ENCODE peak calls at places on chromosomes 3 and 15, in four cellular contexts. One of them, this sample, is unnamed.

GRCh38 chr3:168121175-168121853 is 25.6 kb upstream of the GOLIM4 start:
- DNase-seq in IMR-90: peak
- DNase-seq in AG08395: peak
- DNase-seq in MG63: peak
- DNase-seq in this sample: no peak

GRCh38 chr3:12750223-12750622 is 8.8 kb downstream of the TMEM40 start:
- DNase-seq in AG08395: peak
- DNase-seq in MG63: peak
- DNase-seq in IMR-90: peak
- DNase-seq in this sample: peak

GRCh38 chr3:128447561-128448013 is 19.1 kb downstream of the DNAJB8 start:
- DNase-seq in IMR-90: no peak
- DNase-seq in MG63: no peak
- DNase-seq in AG08395: no peak
- DNase-seq in this sample: no peak

GRCh38 chr3:115832265-115832664 is 209.0 kb downstream of the GAP43 start:
- DNase-seq in AG08395: no peak
- DNase-seq in IMR-90: no peak
- DNase-seq in MG63: no peak
- DNase-seq in this sample: no peak

GRCh38 chr15:78390823-78391222 is 47.2 kb upstream of the IREB2 start:
- DNase-seq in AG08395: peak
- DNase-seq in MG63: no peak
- DNase-seq in IMR-90: no peak
- DNase-seq in this sample: no peak

GRCh38 chr3:157836022-157836421 is 270.2 kb downstream of the SHOX2 start:
- DNase-seq in AG08395: no peak
- DNase-seq in IMR-90: no peak
- DNase-seq in MG63: no peak
- DNase-seq in this sample: no peak

GRCh38 chr3:115436767-115437301 is 186.5 kb upstream of the GAP43 start:
- DNase-seq in MG63: peak
- DNase-seq in AG08395: peak
- DNase-seq in IMR-90: peak
- DNase-seq in this sample: peak

GRCh38 chr3:176951586-176952292 is 245.5 kb downstream of the TBL1XR1 start:
- DNase-seq in MG63: no peak
- DNase-seq in IMR-90: peak
- DNase-seq in AG08395: peak
- DNase-seq in this sample: no peak

GRCh38 chr3:147257972-147258371 is 148.4 kb downstream of the ZIC4 start:
- DNase-seq in MG63: no peak
- DNase-seq in IMR-90: no peak
- DNase-seq in AG08395: no peak
- DNase-seq in this sample: no peak

GRCh38 chr3:195697582-195698324 is 23.0 kb upstream of the MUC20 start:
- DNase-seq in AG08395: peak
- DNase-seq in IMR-90: peak
- DNase-seq in MG63: peak
- DNase-seq in this sample: peak

GRCh38 chr3:61776390-61776789 is 215.0 kb downstream of the PTPRG start:
- DNase-seq in IMR-90: no peak
- DNase-seq in MG63: no peak
- DNase-seq in AG08395: no peak
- DNase-seq in this sample: no peak

GRCh38 chr3:4994823-4995499 is 15.7 kb downstream of the BHLHE40 start:
- DNase-seq in MG63: peak
- DNase-seq in AG08395: peak
- DNase-seq in IMR-90: peak
- DNase-seq in this sample: peak

GRCh38 chr3:138861755-138862333 is 27.1 kb upstream of the PIK3CB start:
- DNase-seq in AG08395: peak
- DNase-seq in IMR-90: peak
- DNase-seq in MG63: peak
- DNase-seq in this sample: peak

GRCh38 chr15:77682564-77682963 is 49.9 kb upstream of the LINGO1 start:
- DNase-seq in AG08395: no peak
- DNase-seq in MG63: no peak
- DNase-seq in IMR-90: no peak
- DNase-seq in this sample: no peak

GRCh38 chr15:39304201-39304841 is 276.6 kb upstream of the THBS1 start:
- DNase-seq in IMR-90: peak
- DNase-seq in AG08395: peak
- DNase-seq in MG63: peak
- DNase-seq in this sample: peak

GRCh38 chr3:194984624-194985023 is 286.3 kb downstream of the XXYLT1 start:
- DNase-seq in MG63: no peak
- DNase-seq in AG08395: no peak
- DNase-seq in IMR-90: no peak
- DNase-seq in this sample: no peak

This sample was measured in AG08396.